ENCODE peak calls at places on chromosomes 13 and 19, in five cellular contexts. Z is A549; X is fibroblast of lung; H is T1000; L is activated naive CD4-positive, alpha-beta T cell. K is an unnamed sample.
A peak's percentile ranks its signal among the peaks of the same experiment; 100 is the strongest.

GRCh38 chr13:71056581-71056980 is 810.4 kb downstream of the DACH1 start:
- DNase-seq in Z (no peak), X (no peak), H (no peak), L (no peak), K (no peak)

GRCh38 chr19:57642396-57643046 is 9.6 kb downstream of the ZNF211 start:
- DNase-seq in Z (no peak), X (no peak), H (no peak), L (no peak), K (no peak)

GRCh38 chr13:64305246-64305645 is 2889.6 kb upstream of the PCDH20 start:
- DNase-seq in Z (no peak), X (peak; percentile 4), H (no peak), L (no peak), K (no peak)

GRCh38 chr19:1182727-1183126 is 8.7 kb upstream of the SBNO2 start:
- DNase-seq in Z (peak; percentile 71), X (no peak), H (no peak), L (no peak), K (no peak)

GRCh38 chr13:111286162-111286561 is 34.3 kb upstream of the TEX29 start:
- DNase-seq in Z (peak; percentile 3), X (no peak), H (no peak), L (no peak), K (no peak)

GRCh38 chr19:47998800-47999199 is 4.4 kb downstream of the ELSPBP1 start:
- DNase-seq in Z (no peak), X (no peak), H (no peak), L (no peak), K (no peak)

GRCh38 chr19:17172624-17173345 is 42.4 kb upstream of the USE1 start:
- DNase-seq in Z (no peak), X (no peak), H (no peak), L (no peak), K (no peak)

GRCh38 chr19:49150106-49150943 is 4.9 kb downstream of the HRC start:
- DNase-seq in Z (peak; percentile 85), X (peak; percentile 75), H (peak; percentile 70), L (peak; percentile 18), K (no peak)

GRCh38 chr13:74767031-74767430 is 632.8 kb upstream of the KLF12 start:
- DNase-seq in Z (no peak), X (peak; percentile 84), H (no peak), L (no peak), K (no peak)

GRCh38 chr13:39676315-39676876 is 20.9 kb downstream of the COG6 start:
- DNase-seq in Z (peak; percentile 41), X (peak; percentile 68), H (no peak), L (no peak), K (no peak)

GRCh38 chr13:94967183-94968039 is 255.1 kb upstream of the SOX21 start:
- DNase-seq in Z (peak; percentile 38), X (peak; percentile 17), H (peak; percentile 12), L (no peak), K (peak; percentile 53)

GRCh38 chr13:29513002-29513980 is 82.2 kb downstream of the SLC7A1 start:
- DNase-seq in Z (no peak), X (no peak), H (no peak), L (no peak), K (no peak)

GRCh38 chr13:26186995-26187394 is 35.1 kb downstream of the RNF6 start:
- DNase-seq in Z (no peak), X (peak; percentile 4), H (no peak), L (no peak), K (no peak)

GRCh38 chr19:30865481-30865880 is 483.8 kb downstream of the TSHZ3 start:
- DNase-seq in Z (no peak), X (no peak), H (no peak), L (no peak), K (no peak)

GRCh38 chr13:98761126-98761978 is 8.9 kb upstream of the SLC15A1 start:
- DNase-seq in Z (no peak), X (peak; percentile 85), H (peak; percentile 18), L (no peak), K (peak; percentile 41)

GRCh38 chr13:110869231-110869804 is 45.6 kb downstream of the ANKRD10 start:
- DNase-seq in Z (no peak), X (no peak), H (peak; percentile 80), L (no peak), K (peak; percentile 72)

GRCh38 chr13:112532837-112533745 is 54.9 kb downstream of the TUBGCP3 start:
- DNase-seq in Z (no peak), X (no peak), H (no peak), L (no peak), K (no peak)